ENCODE peak calls at places on chromosomes 2 and 18, in nine cellular contexts. A is A549, W is K562, J is sigmoid colon, U is tibial nerve, B is ovary, C is esophagus muscularis mucosa, X is suprapubic skin, E is transverse colon. N is an unnamed sample.

GRCh38 chr2:217899231-217900009 is 103.4 kb downstream of the TNS1 start:
- DNase-seq in A (peak), W (peak), J (peak), U (peak), B (peak), C (no peak), X (no peak), E (peak), N (peak)

GRCh38 chr2:12222561-12222960 is 476.1 kb downstream of the LPIN1 start:
- DNase-seq in A (no peak), W (no peak), J (no peak), U (no peak), B (no peak), C (no peak), X (no peak), E (no peak), N (no peak)

GRCh38 chr2:36960005-36960675 is 6.2 kb downstream of the STRN start:
- DNase-seq in A (no peak), W (peak), J (no peak), U (no peak), B (no peak), C (no peak), X (no peak), E (no peak), N (no peak)

GRCh38 chr2:169664978-169665930 is 29.0 kb downstream of the CFAP210 start:
- DNase-seq in A (no peak), W (peak), J (no peak), U (no peak), B (no peak), C (no peak), X (no peak), E (no peak), N (no peak)

GRCh38 chr18:26322892-26323653 is 96.8 kb downstream of the TAF4B start:
- DNase-seq in A (no peak), W (no peak), J (no peak), U (no peak), B (no peak), C (no peak), X (no peak), E (no peak), N (no peak)

GRCh38 chr2:152348388-152348787 is 13.4 kb downstream of the FMNL2 start:
- DNase-seq in A (peak), W (no peak), J (no peak), U (no peak), B (no peak), C (no peak), X (no peak), E (no peak), N (no peak)

GRCh38 chr2:236794558-236794957 is 224.9 kb downstream of the ACKR3 start:
- DNase-seq in A (no peak), W (no peak), J (no peak), U (no peak), B (no peak), C (no peak), X (no peak), E (no peak), N (no peak)

GRCh38 chr2:156004460-156004859 is 328.1 kb downstream of the NR4A2 start:
- DNase-seq in A (no peak), W (no peak), J (no peak), U (no peak), B (no peak), C (no peak), X (no peak), E (no peak), N (no peak)

GRCh38 chr2:17309741-17310339 is 208.4 kb downstream of the RAD51AP2 start:
- DNase-seq in A (peak), W (peak), J (no peak), U (no peak), B (no peak), C (no peak), X (no peak), E (peak), N (peak)

GRCh38 chr18:3261393-3262233 is at the start of gene MYL12B:
- DNase-seq in A (peak), W (peak), J (peak), U (peak), B (peak), C (peak), X (peak), E (peak), N (peak)

GRCh38 chr2:171394164-171394725 is 39.5 kb downstream of the METTL8 start:
- DNase-seq in A (no peak), W (no peak), J (no peak), U (no peak), B (no peak), C (no peak), X (no peak), E (no peak), N (no peak)

GRCh38 chr2:214019229-214019972 is 391.5 kb upstream of the VWC2L start:
- DNase-seq in A (peak), W (no peak), J (no peak), U (no peak), B (no peak), C (no peak), X (no peak), E (no peak), N (no peak)

DNA sequence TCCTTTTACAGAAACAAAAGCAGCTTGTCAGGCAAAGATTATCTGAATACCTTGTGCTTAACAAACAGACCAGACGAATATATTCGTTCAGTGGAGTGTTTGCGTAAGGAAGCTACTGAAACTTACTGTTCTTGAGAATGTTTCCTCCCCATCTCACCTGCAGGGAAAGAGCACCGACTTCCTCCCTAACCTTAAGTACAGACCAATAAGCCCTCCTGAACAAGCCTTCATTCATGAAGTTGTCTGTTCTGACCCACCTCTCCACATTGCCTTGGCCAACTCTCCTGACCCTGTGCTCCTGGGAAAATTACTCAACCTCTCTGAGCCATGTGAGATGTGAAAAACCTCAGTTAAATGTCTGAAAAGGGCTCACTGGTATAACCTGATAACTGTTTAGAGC is 35.2 kb downstream of the STK39 start:
- DNase-seq in A (no peak), W (no peak), J (no peak), U (no peak), B (no peak), C (no peak), X (no peak), E (no peak), N (no peak)
- H3K27ac ChIP-seq in A (peak), W (no peak), J (no peak), U (no peak), B (no peak), C (peak), X (peak), E (peak), N (peak)

DNA sequence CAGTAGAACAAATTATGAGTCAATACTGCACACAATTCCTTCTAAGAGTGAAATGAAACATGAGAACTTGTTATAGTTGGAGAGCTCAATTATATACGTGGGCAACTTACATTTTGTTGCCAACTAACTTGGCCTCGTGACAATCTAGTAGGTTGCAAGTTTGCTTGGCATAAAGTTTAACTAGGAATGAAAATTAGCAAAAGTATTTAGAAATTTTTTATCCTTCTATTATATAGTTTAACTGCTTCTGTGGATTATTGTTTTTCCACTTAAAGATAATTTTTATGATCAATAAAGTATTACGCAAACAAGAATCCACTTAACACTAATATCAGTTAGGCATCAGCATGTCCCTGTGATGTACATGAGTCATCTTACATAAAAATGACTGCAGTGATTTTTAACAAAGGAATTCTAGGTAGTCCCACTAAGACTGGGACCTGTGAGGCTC is 41.1 kb downstream of the FAM124B start:
- DNase-seq in A (no peak), W (no peak), J (no peak), U (no peak), B (no peak), C (no peak), X (no peak), E (no peak), N (no peak)
- TF ChIP-seq EP300 in A (no peak), W (no peak), J (no peak), U (no peak), B (no peak), C (no peak), X (no peak), E (no peak), N (no peak)

DNA sequence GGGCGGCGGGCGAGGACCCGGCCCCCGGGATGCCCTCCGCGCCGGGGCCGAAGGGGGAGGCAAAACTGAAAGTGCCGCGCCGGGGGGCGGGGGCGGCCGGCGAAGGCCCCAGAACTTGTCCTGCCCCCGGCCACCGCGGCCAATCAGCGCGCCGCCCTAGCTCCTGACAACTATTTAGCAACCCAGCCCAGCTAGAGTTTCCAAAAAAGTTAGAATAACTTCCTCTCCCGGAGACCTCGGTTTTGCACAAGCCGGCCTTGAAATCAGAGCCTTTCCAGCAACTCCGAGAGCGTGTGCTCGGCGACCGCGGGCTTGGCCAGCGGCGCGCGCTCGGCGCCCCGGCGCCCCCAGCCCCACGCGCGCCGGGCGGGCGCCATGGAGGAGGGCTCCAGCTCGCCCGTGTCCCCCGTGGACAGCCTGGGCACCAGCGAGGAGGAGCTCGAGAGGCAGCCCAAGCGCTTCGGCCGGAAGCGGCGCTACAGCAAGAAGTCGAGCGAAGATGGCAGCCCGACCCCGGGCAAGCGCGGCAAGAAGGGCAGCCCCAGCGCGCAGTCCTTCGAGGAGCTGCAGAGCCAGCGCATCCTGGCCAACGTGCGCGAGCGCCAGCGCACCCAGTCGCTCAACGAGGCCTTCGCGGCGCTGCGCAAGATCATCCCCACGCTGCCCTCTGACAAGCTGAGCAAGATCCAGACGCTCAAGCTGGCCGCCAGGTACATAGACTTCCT is at the start of gene TWIST2:
- DNase-seq in A (peak), W (no peak), J (peak), U (peak), B (peak), C (peak), X (peak), E (peak), N (peak)
- H3K27ac ChIP-seq in A (peak), W (no peak), J (peak), U (peak), B (peak), C (peak), X (peak), E (peak), N (peak)

DNA sequence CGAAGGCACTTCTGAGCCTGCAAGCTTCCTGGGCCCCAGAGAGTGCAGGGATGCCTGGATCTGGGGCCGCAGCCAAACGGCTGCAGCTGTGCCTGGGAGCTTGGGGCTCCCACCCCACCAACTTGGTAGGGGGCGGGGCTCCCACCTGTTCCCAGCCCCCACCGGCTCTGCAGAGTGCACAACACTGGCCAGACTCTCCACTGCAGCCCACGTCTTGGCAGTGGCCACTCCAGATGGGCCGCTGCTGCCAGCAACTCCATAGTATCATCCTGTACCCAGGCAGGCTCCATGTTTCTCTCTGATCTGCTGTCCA is 9.9 kb downstream of the DYSF start:
- DNase-seq in A (no peak), W (no peak), J (no peak), U (no peak), B (no peak), C (no peak), X (no peak), E (no peak), N (no peak)
- TF ChIP-seq EP300 in A (no peak), W (no peak), J (no peak), U (no peak), B (no peak), C (no peak), X (no peak), E (no peak), N (no peak)

DNA sequence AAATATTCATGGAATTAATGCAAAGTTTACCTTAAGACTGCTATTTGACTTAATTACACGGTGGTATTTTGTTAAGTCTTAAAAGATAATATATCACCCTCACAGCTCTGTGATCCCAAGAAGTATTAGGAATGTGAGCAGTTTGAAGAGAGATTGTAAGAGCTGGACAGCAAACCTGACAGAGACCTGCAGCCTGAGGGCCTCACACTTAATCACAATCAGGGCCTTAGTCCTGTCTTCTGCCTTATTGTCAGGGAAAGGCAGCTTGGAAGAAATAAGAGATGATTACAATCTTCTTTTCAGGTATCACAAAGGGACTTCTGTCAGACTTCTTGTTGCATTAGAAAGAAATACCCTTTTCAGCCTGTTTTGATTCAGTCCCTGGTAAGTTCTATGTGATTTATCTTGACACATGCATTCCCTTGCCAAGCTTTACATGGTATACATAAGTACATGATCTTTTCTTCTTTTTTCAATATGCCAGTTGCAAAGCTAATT is 1433.8 kb upstream of the SLC39A10 start:
- DNase-seq in A (no peak), W (no peak), J (no peak), U (no peak), B (no peak), C (no peak), X (no peak), E (no peak), N (no peak)
- H3K27ac ChIP-seq in A (no peak), W (no peak), J (no peak), U (no peak), B (no peak), C (no peak), X (no peak), E (no peak), N (no peak)

GRCh38 chr2:88690591-88691338 is 708 bp upstream of the RPIA start:
- DNase-seq in A (peak), W (peak), J (no peak), U (no peak), B (no peak), C (no peak), X (no peak), E (peak), N (peak)
- TF ChIP-seq EP300 in A (no peak), W (no peak), J (no peak), U (no peak), B (no peak), C (no peak), X (no peak), E (no peak), N (no peak)

GRCh38 chr2:95166065-95166763 is 605 bp downstream of the ZNF2 start:
- DNase-seq in A (no peak), W (no peak), J (no peak), U (no peak), B (no peak), C (no peak), X (no peak), E (no peak), N (no peak)

GRCh38 chr2:95159690-95160449 is at the start of gene ZNF514:
- DNase-seq in A (peak), W (peak), J (peak), U (peak), B (peak), C (peak), X (peak), E (peak), N (peak)

GRCh38 chr2:95165030-95165370 is 609 bp upstream of the ZNF2 start:
- DNase-seq in A (no peak), W (no peak), J (no peak), U (no peak), B (no peak), C (no peak), X (no peak), E (no peak), N (no peak)

DNA sequence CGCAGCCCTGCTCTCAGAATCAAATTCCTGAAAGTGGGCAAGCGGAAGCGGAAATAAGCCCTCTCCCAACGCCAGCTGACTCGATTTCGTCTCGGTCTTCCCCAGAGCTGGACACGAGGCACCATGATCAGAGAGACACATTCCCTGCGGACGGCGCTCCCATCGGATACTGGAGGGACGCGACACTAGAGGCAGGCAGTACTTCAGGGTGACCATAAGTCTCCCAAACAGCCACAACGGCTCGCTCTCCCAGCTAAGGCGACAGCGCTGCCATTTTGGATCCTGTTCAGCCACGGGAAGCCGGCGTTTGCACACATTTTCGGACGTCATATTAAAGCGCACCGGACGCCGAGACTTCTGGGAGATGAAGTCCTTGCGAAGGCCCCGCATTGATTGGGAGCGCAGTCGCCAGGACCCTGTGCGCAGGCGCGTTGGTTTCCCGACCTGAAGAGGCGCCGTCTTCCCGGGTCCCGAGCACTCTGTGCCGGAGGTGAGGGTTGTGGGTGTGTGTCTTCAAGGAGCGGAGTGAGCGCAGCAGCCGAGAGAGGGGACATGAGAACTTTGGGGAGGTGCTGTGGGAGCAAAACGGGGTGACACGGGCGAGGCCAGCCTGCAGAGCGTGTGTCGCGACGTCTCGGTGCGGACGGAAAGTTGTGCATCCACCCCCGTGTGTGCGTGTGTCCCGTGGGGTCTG is at the start of gene ZNF2:
- DNase-seq in A (peak), W (peak), J (peak), U (peak), B (peak), C (peak), X (peak), E (peak), N (peak)
- H3K27ac ChIP-seq in A (peak), W (peak), J (peak), U (peak), B (peak), C (peak), X (peak), E (peak), N (peak)